ENCODE peak calls at places on chromosomes 3 and 15, in nine cellular contexts. T is heart right ventricle, X is dorsolateral prefrontal cortex, S is fibroblast of villous mesenchyme, M is AG09309, P is ovary, E is foreskin fibroblast, N is heart left ventricle, G is neural progenitor cell. H is an unnamed sample.
A peak's percentile ranks its signal among the peaks of the same experiment; 100 is the strongest.

GRCh38 chr3:188205992-188206416 is 52.0 kb downstream of the LPP start:
- DNase-seq in T (no peak), S (no peak), P (no peak), G (peak; percentile 33), M (no peak), X (no peak), E (no peak), N (no peak), H (no peak)

GRCh38 chr15:70508561-70509281 is 254.6 kb downstream of the UACA start:
- DNase-seq in T (no peak), N (no peak), S (peak; percentile 76), G (peak; percentile 23), P (no peak), X (no peak), M (peak; percentile 57), E (peak; percentile 81), H (peak; percentile 77)

GRCh38 chr3:167162083-167162482 is 218.0 kb downstream of the ZBBX start:
- DNase-seq in P (no peak), X (no peak), S (no peak), E (no peak), N (no peak), T (no peak), G (no peak), M (no peak), H (no peak)

GRCh38 chr3:65130782-65131181 is 443.0 kb upstream of the ADAMTS9 start:
- DNase-seq in N (no peak), M (no peak), S (no peak), P (no peak), T (no peak), E (peak; percentile 67), X (no peak), G (no peak), H (peak; percentile 6)

GRCh38 chr3:16906679-16907078 is 21.9 kb downstream of the PLCL2 start:
- DNase-seq in M (no peak), G (no peak), T (no peak), N (no peak), S (peak; percentile 34), X (no peak), E (peak; percentile 55), P (no peak), H (peak; percentile 36)

GRCh38 chr3:172315401-172316091 is 132.7 kb downstream of the GHSR start:
- DNase-seq in P (no peak), G (no peak), E (peak; percentile 80), X (no peak), S (peak; percentile 95), N (peak; percentile 36), M (no peak), T (peak; percentile 60), H (peak; percentile 58)

GRCh38 chr3:142863965-142864924 is 24.6 kb downstream of the PCOLCE2 start:
- DNase-seq in M (no peak), G (no peak), S (no peak), N (no peak), X (no peak), T (no peak), P (no peak), E (no peak), H (peak; percentile 34)

GRCh38 chr3:38446812-38447211 is 6.9 kb upstream of the ACVR2B start:
- DNase-seq in X (no peak), E (no peak), T (no peak), S (no peak), P (no peak), N (no peak), M (no peak), G (no peak), H (no peak)

GRCh38 chr3:113560845-113561623 is 28.7 kb downstream of the SIDT1 start:
- DNase-seq in T (no peak), X (no peak), G (no peak), S (peak; percentile 51), E (peak; percentile 3), M (no peak), N (no peak), P (no peak), H (peak; percentile 6)

GRCh38 chr3:142501004-142501926 is 53.4 kb upstream of the XRN1 start:
- DNase-seq in E (peak; percentile 84), M (peak; percentile 69), P (no peak), T (no peak), N (no peak), G (no peak), S (peak; percentile 94), X (no peak), H (peak; percentile 85)

GRCh38 chr15:53539878-53540277 is 219.6 kb downstream of the WDR72 start:
- DNase-seq in M (no peak), S (no peak), X (no peak), N (no peak), E (no peak), G (no peak), P (no peak), T (no peak), H (no peak)

DNA sequence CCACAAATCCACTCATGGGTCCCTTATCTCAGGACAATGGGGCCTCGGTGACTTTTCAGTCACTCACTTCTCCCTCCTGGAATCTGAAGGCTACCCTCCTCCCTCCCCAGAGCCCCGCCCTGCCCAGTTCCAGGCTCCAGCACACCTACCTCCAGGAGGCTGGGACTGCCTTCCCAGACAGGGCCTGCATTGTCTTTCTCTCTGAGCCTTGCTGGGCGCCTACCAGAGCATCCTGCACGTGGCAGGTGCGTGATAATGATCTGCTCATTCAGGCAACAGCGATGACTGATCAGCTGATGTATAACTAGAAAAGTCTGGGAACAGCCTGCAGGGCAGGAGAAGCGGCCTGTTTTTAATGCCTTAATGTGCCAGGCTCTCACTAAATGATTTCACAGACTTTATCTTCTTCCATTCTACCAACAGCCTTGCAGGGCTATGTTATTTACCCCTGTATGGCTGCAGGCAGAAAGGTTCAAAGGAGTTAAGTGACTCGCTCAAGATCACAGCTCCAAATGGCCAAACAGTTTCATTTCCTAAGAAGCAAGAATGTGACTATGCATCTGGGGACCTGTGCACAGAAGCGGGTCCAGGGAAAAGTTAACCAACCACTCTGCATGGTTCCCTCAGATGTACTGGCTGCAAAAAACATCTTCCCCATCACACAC is 6.3 kb downstream of the ADAMTS17 start:
- DNase-seq in E (no peak), T (no peak), X (no peak), S (no peak), P (no peak), G (peak; percentile 1), M (no peak), N (no peak), H (no peak)
- TF ChIP-seq CTCF in E (no peak), T (no peak), X (no peak), S (no peak), P (no peak), G (no peak), M (no peak), N (no peak), H (no peak)

DNA sequence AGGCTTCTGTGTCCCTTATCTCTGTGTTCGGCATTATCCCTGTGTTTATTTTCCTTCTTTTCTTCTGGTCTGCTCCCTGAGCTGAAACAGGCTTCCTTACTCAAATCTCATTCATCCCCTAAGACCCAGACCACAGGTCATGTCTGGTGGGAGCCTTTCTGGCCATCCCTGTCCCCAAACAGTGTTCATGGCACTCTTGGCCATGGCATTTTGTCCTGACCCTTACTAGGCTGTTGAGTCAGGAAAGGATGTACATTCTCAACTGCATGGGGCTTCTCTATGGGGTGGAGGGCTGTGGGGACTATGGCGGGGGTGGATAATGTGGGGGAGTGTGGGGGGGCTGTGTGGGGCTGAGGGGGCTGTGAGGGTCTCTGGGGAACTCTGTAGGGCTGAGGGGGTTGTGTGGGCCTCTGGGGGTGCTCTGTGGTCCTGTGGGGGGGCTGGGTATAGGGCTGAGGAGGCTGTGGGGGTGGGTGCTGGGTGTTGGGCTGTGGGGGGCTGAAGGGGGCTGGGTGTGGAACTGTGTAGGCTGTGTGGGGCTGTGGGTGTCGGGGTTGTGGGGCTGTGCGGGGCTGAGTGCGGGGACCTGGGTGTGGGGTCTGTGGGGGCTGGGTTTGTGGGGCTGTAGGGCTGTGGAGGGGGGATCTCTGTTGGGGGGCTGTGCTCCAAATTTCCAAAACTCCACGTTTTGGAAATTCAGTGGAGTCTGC is 64.3 kb downstream of the KLF13 start:
- DNase-seq in G (no peak), X (no peak), P (no peak), N (peak; percentile 21), S (peak; percentile 44), T (no peak), M (no peak), E (no peak), H (no peak)
- H3K4me3 ChIP-seq in G (no peak overlapping the region), X (no peak overlapping the region), P (peak overlapping the region; percentile 55), N (no peak overlapping the region), S (no peak overlapping the region), T (peak overlapping the region; percentile 72), M (no peak overlapping the region), E (no peak overlapping the region), H (no peak overlapping the region)

GRCh38 chr3:41578798-41579197 is 379.5 kb downstream of the CTNNB1 start:
- DNase-seq in S (no peak), G (no peak), E (no peak), P (no peak), X (no peak), M (no peak), T (no peak), N (no peak), H (no peak)

GRCh38 chr3:41572092-41572491 is 372.8 kb downstream of the CTNNB1 start:
- DNase-seq in X (no peak), N (no peak), T (no peak), S (no peak), M (no peak), P (no peak), E (no peak), G (no peak), H (no peak)

GRCh38 chr3:41573591-41573990 is 374.3 kb downstream of the CTNNB1 start:
- DNase-seq in S (no peak), M (no peak), E (no peak), T (no peak), X (no peak), G (no peak), P (no peak), N (no peak), H (no peak)

GRCh38 chr3:41575754-41576153 is 376.4 kb downstream of the CTNNB1 start:
- DNase-seq in P (no peak), T (peak; percentile 23), S (no peak), X (no peak), N (peak; percentile 21), G (no peak), M (no peak), E (no peak), H (no peak)

GRCh38 chr3:41574900-41575299 is 375.6 kb downstream of the CTNNB1 start:
- DNase-seq in T (no peak), S (no peak), G (peak; percentile 23), M (no peak), P (no peak), X (no peak), N (no peak), E (no peak), H (no peak)
- TF ChIP-seq CTCF in T (no peak), S (no peak), G (peak; percentile 44), M (no peak), P (no peak), X (peak; percentile 27), N (peak; percentile 18), E (no peak), H (no peak)

GRCh38 chr3:52743721-52744120 is 27.0 kb downstream of the NEK4 start:
- DNase-seq in N (no peak), S (no peak), T (no peak), M (no peak), X (no peak), E (no peak), P (no peak), G (no peak), H (no peak)

GRCh38 chr3:52743152-52743551 is 27.6 kb downstream of the NEK4 start:
- DNase-seq in E (no peak), N (no peak), G (no peak), T (no peak), X (no peak), S (no peak), M (no peak), P (no peak), H (no peak)

GRCh38 chr3:52739725-52740124 is 31.0 kb downstream of the NEK4 start:
- DNase-seq in S (no peak), X (no peak), M (no peak), N (no peak), E (no peak), P (no peak), G (no peak), T (no peak), H (no peak)

GRCh38 chr3:52742418-52743041 is 28.2 kb downstream of the NEK4 start:
- DNase-seq in E (peak; percentile 54), G (peak; percentile 12), X (no peak), M (no peak), P (no peak), T (no peak), S (peak; percentile 44), N (no peak), H (peak; percentile 38)
- H3K4me3 ChIP-seq in E (no peak overlapping the region), G (no peak overlapping the region), X (no peak overlapping the region), M (no peak overlapping the region), P (no peak overlapping the region), T (no peak overlapping the region), S (no peak overlapping the region), N (no peak overlapping the region), H (no peak overlapping the region)